ENCODE peak calls at places on chromosomes 4 and X, in four cellular contexts. J, Y, E and N are unnamed samples.

GRCh38 chr4:102546635-102547034 is 45.5 kb downstream of the NFKB1 start:
- DNase-seq in Y (no peak), E (no peak), J (peak), N (no peak)

GRCh38 chr4:53014368-53014767 is 152.3 kb downstream of the RASL11B start:
- DNase-seq in E (no peak), Y (no peak), J (no peak), N (no peak)

GRCh38 chr4:78629991-78630541 is 78.5 kb downstream of the ANXA3 start:
- DNase-seq in E (no peak), J (no peak), Y (no peak), N (peak)

GRCh38 chrX:129793604-129794191 is 13.9 kb downstream of the SASH3 start:
- DNase-seq in Y (no peak), E (no peak), J (no peak), N (no peak)

GRCh38 chr4:101693842-101694398 is 96.6 kb upstream of the BANK1 start:
- DNase-seq in J (no peak), Y (no peak), E (no peak), N (no peak)

GRCh38 chr4:83281326-83281725 is 3.3 kb downstream of the COQ2 start:
- DNase-seq in E (no peak), J (no peak), Y (no peak), N (no peak)

GRCh38 chr4:76689079-76689817 is 208.7 kb downstream of the SOWAHB start:
- DNase-seq in Y (peak), E (peak), J (no peak), N (no peak)

GRCh38 chrX:22628275-22628674 is 355.6 kb downstream of the CBLL2 start:
- DNase-seq in E (no peak), J (no peak), Y (no peak), N (no peak)

GRCh38 chr4:181792641-181793612 is 450.3 kb upstream of the TENM3 start:
- DNase-seq in E (no peak), Y (no peak), J (no peak), N (no peak)

GRCh38 chrX:147228153-147228552 is 413.6 kb upstream of the CXorf51A start:
- DNase-seq in E (no peak), J (no peak), Y (no peak), N (no peak)

GRCh38 chr4:133598779-133599178 is 449.7 kb downstream of the PCDH10 start:
- DNase-seq in Y (no peak), E (peak), J (no peak), N (peak)

GRCh38 chr4:128856246-128856645 is 46.7 kb downstream of the JADE1 start:
- DNase-seq in J (no peak), Y (peak), E (no peak), N (no peak)

GRCh38 chr4:156999175-156999517 is 27.5 kb upstream of the PDGFC start:
- DNase-seq in E (peak), Y (peak), J (no peak), N (no peak)

GRCh38 chr4:103197765-103198110 is 405 bp downstream of the CENPE start:
- DNase-seq in Y (no peak), J (no peak), E (no peak), N (no peak)

GRCh38 chr4:68953056-68953455 is 1.5 kb upstream of the UGT2A3 start:
- DNase-seq in J (no peak), Y (no peak), E (no peak), N (no peak)

GRCh38 chr4:107069049-107069448 is 32.9 kb upstream of the DKK2 start:
- DNase-seq in E (peak), J (no peak), Y (peak), N (no peak)

GRCh38 chrX:106144755-106145639 is 23.1 kb upstream of the PWWP3B start:
- DNase-seq in J (no peak), Y (no peak), E (no peak), N (no peak)

GRCh38 chr4:7419961-7420660 is 14.6 kb downstream of the PSAPL1 start:
- DNase-seq in J (no peak), Y (no peak), E (no peak), N (no peak)

GRCh38 chr4:7422098-7422897 is 12.4 kb downstream of the PSAPL1 start:
- DNase-seq in J (no peak), E (no peak), Y (no peak), N (no peak)

GRCh38 chr4:7422898-7423180 is 11.9 kb downstream of the PSAPL1 start:
- DNase-seq in Y (no peak), J (no peak), E (no peak), N (no peak)

GRCh38 chr4:7420661-7421040 is 14.1 kb downstream of the PSAPL1 start:
- DNase-seq in J (no peak), E (no peak), Y (no peak), N (no peak)

DNA sequence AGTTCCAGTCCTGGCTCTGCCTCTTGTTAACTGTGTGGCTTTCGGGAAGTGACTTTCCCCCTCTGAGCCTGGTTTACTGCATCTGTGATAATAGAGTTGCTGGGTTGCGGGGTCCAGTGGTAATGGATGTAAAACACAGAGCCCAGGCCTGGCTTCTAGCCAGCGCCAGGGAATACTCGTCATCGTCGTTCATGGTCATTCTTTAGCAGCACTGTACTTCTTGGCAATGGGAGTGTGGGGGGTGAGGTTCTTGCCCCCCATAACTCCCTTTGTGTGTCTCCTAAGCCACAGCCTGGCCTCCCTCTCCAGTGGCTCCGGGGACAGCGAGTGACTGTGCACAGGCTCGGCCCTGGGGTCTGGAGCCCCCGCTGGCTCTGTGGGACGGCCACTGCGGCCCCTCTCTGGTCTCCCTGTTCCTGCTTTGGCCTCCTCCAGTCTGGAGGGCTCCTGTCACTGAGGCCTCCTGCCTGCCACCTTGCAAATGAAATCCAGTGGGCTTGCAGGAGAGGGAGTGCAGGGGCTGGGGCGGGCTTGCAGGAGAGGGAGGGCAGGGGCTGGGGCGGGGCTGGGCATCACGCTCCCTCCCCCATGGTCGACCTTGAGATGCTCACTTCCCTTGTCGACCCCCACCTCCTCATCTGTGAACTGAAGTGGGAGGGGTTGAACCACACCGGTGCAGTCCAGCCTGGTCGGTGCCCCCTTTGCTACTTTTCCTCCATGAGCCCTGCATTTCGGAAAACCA is 13.2 kb downstream of the PSAPL1 start:
- DNase-seq in J (no peak), E (no peak), Y (no peak), N (no peak)
- TF ChIP-seq FOS in J (no peak), E (no peak), Y (no peak), N (no peak)

DNA sequence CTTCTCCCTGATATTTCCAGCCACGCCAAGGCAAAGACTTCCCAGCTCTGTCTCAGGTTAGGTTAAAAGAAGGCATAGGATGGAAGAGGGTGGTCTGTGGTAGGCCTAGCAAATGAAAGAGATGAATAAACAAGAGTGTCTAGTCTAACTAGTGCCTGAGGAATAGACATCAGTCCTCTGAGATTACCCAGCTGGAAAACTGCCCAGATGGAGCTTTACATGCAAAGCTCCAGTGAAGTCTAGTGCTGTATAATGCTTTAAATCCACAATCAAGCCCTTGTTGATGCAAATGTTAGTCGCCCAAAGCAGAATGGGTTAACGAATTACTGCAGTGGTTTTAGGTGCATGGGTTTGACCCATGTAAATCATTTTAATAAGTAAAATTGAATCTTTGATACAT is 24.8 kb upstream of the GUCY1B1 start:
- DNase-seq in J (no peak), Y (peak), E (no peak), N (no peak)
- TF ChIP-seq FOS in J (no peak), Y (no peak), E (no peak), N (no peak)

GRCh38 chr4:147546341-147546740 is 65.4 kb downstream of the EDNRA start:
- DNase-seq in J (no peak), Y (peak), E (peak), N (no peak)

GRCh38 chr4:147539959-147540358 is 59.1 kb downstream of the EDNRA start:
- DNase-seq in J (no peak), Y (no peak), E (no peak), N (no peak)

GRCh38 chr4:147547314-147548056 is 66.6 kb downstream of the EDNRA start:
- DNase-seq in J (no peak), E (no peak), Y (peak), N (no peak)

GRCh38 chr4:147542229-147542990 is 61.5 kb downstream of the EDNRA start:
- DNase-seq in E (no peak), Y (no peak), J (no peak), N (no peak)

DNA sequence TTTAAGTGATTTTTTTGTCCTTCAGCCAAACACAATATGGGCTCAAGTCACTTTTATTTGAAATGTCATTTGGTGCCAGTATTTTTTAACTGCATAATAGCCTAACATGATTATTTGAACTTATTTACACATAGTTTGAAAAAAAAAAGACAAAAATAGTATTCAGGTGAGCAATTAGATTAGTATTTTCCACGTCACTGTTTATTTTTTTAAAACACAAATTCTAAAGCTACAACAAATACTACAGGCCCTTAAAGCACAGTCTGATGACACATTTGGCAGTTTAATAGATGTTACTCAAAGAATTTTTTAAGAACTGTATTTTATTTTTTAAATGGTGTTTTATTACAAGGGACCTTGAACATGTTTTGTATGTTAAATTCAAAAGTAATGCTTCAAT is 62.1 kb downstream of the EDNRA start:
- DNase-seq in J (no peak), E (no peak), Y (peak), N (no peak)
- TF ChIP-seq FOS in J (no peak), E (no peak), Y (no peak), N (no peak)

GRCh38 chr4:8336412-8337075 is 67.0 kb downstream of the HTRA3 start:
- DNase-seq in E (no peak), J (no peak), Y (peak), N (peak)
- TF ChIP-seq FOS in E (peak), J (no peak), Y (no peak), N (peak)

GRCh38 chrX:81564851-81565250 is 362.9 kb downstream of the SH3BGRL start:
- DNase-seq in J (no peak), E (no peak), Y (no peak), N (no peak)
- TF ChIP-seq FOS in J (no peak), E (no peak), Y (no peak), N (no peak)

DNA sequence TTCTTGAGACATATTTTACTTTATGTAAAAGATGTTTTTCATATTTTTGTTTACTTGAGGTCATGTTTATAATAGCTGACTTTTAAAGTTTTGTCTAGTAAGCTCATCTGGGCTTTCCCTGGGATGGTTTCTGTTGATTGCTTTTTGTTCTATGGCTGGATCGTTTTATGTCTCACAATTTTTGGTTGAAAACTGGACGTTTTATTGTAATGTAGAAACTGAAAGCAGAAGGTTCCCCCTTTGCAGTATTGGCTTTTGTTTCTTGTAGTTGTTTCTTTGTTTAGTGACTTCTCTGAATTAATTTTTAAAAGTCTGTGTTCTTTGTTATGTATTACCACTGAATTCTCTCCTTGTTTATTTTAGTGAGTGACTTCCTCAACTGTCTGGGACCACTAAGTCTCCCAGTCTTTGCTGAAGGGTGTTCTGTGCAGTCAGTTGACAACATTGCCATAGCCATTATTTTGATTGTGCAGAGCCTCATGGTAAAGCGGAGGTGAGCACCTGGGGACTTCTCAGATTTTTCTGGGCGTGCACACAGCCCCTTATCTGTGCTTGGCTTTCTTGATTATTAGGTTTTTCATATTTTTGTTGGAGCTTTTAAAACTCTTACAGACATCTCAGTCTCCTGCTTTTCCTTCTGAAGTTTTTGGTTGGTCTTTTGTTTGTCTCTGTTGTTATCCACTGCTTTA is 31.0 kb downstream of the KDM6A start:
- DNase-seq in Y (no peak), E (no peak), J (no peak), N (no peak)
- TF ChIP-seq FOS in Y (no peak), E (no peak), J (no peak), N (no peak)